ENCODE peak calls at places on chromosomes 3 and 15, in six cellular contexts. F, V, A, Q, L and S are unnamed samples.

GRCh38 chr3:149277338-149277813 is 55.7 kb upstream of the CP start:
- DNase-seq in F (peak), A (no peak), V (no peak), L (peak), Q (no peak), S (no peak)

GRCh38 chr3:125431912-125432587 is 56.9 kb upstream of the ZNF148 start:
- DNase-seq in A (no peak), Q (no peak), L (peak), F (no peak), V (no peak), S (no peak)

GRCh38 chr15:73948982-73949381 is 22.7 kb downstream of the LOXL1 start:
- DNase-seq in A (no peak), L (no peak), V (no peak), Q (no peak), F (no peak), S (no peak)

GRCh38 chr15:44535092-44535491 is 1.9 kb upstream of the EIF3J start:
- DNase-seq in L (no peak), F (no peak), V (no peak), A (no peak), Q (no peak), S (no peak)

GRCh38 chr3:147616998-147617619 is 207.9 kb downstream of the ZIC1 start:
- DNase-seq in A (peak), F (no peak), V (no peak), L (peak), Q (no peak), S (peak)

GRCh38 chr15:78880828-78881227 is 8.1 kb downstream of the MORF4L1 start:
- DNase-seq in Q (no peak), L (no peak), V (no peak), A (no peak), F (no peak), S (no peak)

GRCh38 chr3:45105855-45106655 is 40.1 kb downstream of the CDCP1 start:
- DNase-seq in Q (peak), L (no peak), V (no peak), F (no peak), A (no peak), S (peak)

GRCh38 chr3:110810356-110810755 is 261.3 kb upstream of the NECTIN3 start:
- DNase-seq in F (no peak), L (no peak), Q (no peak), V (no peak), A (no peak), S (no peak)

GRCh38 chr15:55151621-55152020 is 45.1 kb downstream of the RSL24D1 start:
- DNase-seq in V (no peak), Q (no peak), L (no peak), A (no peak), F (no peak), S (no peak)

GRCh38 chr3:88188436-88188835 is 38.7 kb downstream of the C3orf38 start:
- DNase-seq in Q (peak), V (no peak), A (peak), F (no peak), L (peak), S (no peak)

GRCh38 chr3:134772591-134772990 is 22.5 kb upstream of the EPHB1 start:
- DNase-seq in Q (no peak), A (no peak), L (no peak), F (no peak), V (no peak), S (no peak)

GRCh38 chr3:11592460-11593298 is 51.0 kb downstream of the VGLL4 start:
- DNase-seq in A (no peak), V (no peak), F (no peak), Q (no peak), L (no peak), S (no peak)

GRCh38 chr15:63136742-63137141 is 15.1 kb downstream of the LACTB start:
- DNase-seq in Q (no peak), L (no peak), V (no peak), A (no peak), F (no peak), S (no peak)

GRCh38 chr15:89809787-89810148 is 4.9 kb downstream of the ANPEP start:
- DNase-seq in V (no peak), F (no peak), A (no peak), Q (no peak), L (no peak), S (no peak)

GRCh38 chr3:171384101-171384891 is 75.9 kb downstream of the TNIK start:
- DNase-seq in Q (no peak), A (no peak), F (no peak), L (no peak), V (no peak), S (no peak)

GRCh38 chr3:171385086-171385485 is 75.1 kb downstream of the TNIK start:
- DNase-seq in Q (no peak), V (no peak), A (no peak), L (no peak), F (no peak), S (no peak)

GRCh38 chr3:171390531-171390930 is 69.7 kb downstream of the TNIK start:
- DNase-seq in Q (no peak), V (no peak), A (no peak), L (no peak), F (no peak), S (no peak)

GRCh38 chr3:171388537-171388936 is 71.7 kb downstream of the TNIK start:
- DNase-seq in F (no peak), L (no peak), A (no peak), Q (no peak), V (no peak), S (no peak)

GRCh38 chr3:171387047-171387446 is 73.2 kb downstream of the TNIK start:
- DNase-seq in F (no peak), V (no peak), A (no peak), Q (no peak), L (no peak), S (no peak)
- TF ChIP-seq MAX in F (no peak), V (no peak), A (no peak), Q (no peak), L (no peak), S (no peak)

GRCh38 chr3:16079519-16079918 is 95.0 kb upstream of the GALNT15 start:
- DNase-seq in A (no peak), L (no peak), V (no peak), F (no peak), Q (no peak), S (no peak)
- TF ChIP-seq SIN3A in A (no peak), L (no peak), V (no peak), F (no peak), Q (no peak), S (no peak)

GRCh38 chr3:113953677-113954076 is 5.9 kb downstream of the ZDHHC23 start:
- DNase-seq in L (no peak), Q (no peak), A (no peak), V (no peak), F (no peak), S (no peak)
- TF ChIP-seq MAX in L (no peak), Q (no peak), A (no peak), V (no peak), F (no peak), S (no peak)

GRCh38 chr15:40706121-40706520 is 11.1 kb downstream of the RAD51 start:
- DNase-seq in F (no peak), Q (no peak), A (no peak), L (no peak), V (no peak), S (no peak)
- TF ChIP-seq SIN3A in F (no peak), Q (no peak), A (no peak), L (no peak), V (no peak), S (no peak)